ENCODE peak calls at places on chromosomes 5 and 9, in four cellular contexts. One of them, this sample, is unnamed.

GRCh38 chr5:9519537-9519936 is 26.3 kb downstream of the SEMA5A start:
- DNase-seq in HCT116: no peak
- DNase-seq in astrocyte: peak
- DNase-seq in neural progenitor cell: no peak
- DNase-seq in this sample: no peak

GRCh38 chr5:333945-334344 is 12.4 kb downstream of the AHRR start:
- DNase-seq in HCT116: no peak
- DNase-seq in astrocyte: no peak
- DNase-seq in neural progenitor cell: no peak
- DNase-seq in this sample: no peak

GRCh38 chr9:126704157-126704941 is 90.6 kb downstream of the LMX1B start:
- DNase-seq in HCT116: peak
- DNase-seq in astrocyte: peak
- DNase-seq in neural progenitor cell: peak
- DNase-seq in this sample: peak

GRCh38 chr5:82283893-82284292 is 5.7 kb upstream of the RPS23 start:
- DNase-seq in HCT116: no peak
- DNase-seq in astrocyte: no peak
- DNase-seq in neural progenitor cell: no peak
- DNase-seq in this sample: no peak

GRCh38 chr5:87746341-87746740 is 333.6 kb upstream of the CCNH start:
- DNase-seq in HCT116: peak
- DNase-seq in astrocyte: peak
- DNase-seq in neural progenitor cell: no peak
- DNase-seq in this sample: no peak

GRCh38 chr5:140075371-140075770 is 32.3 kb upstream of the NRG2 start:
- DNase-seq in HCT116: no peak
- DNase-seq in astrocyte: no peak
- DNase-seq in neural progenitor cell: no peak
- DNase-seq in this sample: peak

GRCh38 chr5:177071671-177072385 is 14.9 kb upstream of the FGFR4 start:
- DNase-seq in HCT116: peak
- DNase-seq in astrocyte: peak
- DNase-seq in neural progenitor cell: peak
- DNase-seq in this sample: peak

GRCh38 chr5:174876-175465 is 16.3 kb upstream of the LRRC14B start:
- DNase-seq in HCT116: no peak
- DNase-seq in astrocyte: no peak
- DNase-seq in neural progenitor cell: no peak
- DNase-seq in this sample: no peak

GRCh38 chr5:80093796-80094195 is 58.6 kb downstream of the THBS4 start:
- DNase-seq in HCT116: no peak
- DNase-seq in astrocyte: no peak
- DNase-seq in neural progenitor cell: peak
- DNase-seq in this sample: no peak

GRCh38 chr5:170861855-170862766 is at the start of gene RANBP17:
- DNase-seq in HCT116: peak
- DNase-seq in astrocyte: peak
- DNase-seq in neural progenitor cell: peak
- DNase-seq in this sample: peak
- H2AFZ ChIP-seq in HCT116: peak
- H2AFZ ChIP-seq in astrocyte: peak
- H2AFZ ChIP-seq in neural progenitor cell: peak
- H2AFZ ChIP-seq in this sample: peak

DNA sequence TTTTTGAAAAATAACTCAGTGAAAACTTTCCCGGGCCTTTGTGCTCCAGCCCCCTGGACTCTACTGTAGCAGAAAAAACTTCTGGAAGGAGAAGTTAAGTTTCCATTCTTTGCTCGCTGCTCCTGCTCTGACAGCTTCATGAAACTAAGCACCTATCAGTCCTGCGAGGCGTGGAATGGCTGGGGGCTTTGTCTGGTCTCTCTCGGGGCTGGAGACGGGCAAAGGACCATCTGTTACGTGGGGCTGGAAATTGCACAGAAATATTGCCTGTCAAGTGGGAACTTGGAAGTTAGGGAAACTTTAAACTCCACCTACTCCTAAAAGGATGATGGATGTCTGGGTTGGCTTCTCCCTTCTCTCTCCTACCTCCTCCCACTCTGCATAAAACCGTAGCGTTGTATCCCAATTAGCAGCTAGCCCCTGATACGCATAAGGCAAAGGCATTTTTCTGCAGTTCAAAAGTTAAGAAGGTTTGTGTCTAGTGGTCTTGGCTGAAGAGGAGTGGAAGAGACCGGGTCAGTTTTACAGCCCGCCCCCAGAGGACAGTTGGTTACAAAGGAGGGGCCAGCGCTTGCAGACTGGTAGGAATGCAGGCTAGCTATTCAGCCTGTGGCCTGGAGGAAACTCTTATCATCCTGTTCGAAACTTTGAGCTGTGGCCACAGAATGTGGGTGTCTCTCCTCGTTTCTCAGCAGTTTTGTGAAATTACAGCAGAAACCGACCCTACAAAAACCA is 1.2 kb downstream of the FBXL7 start:
- DNase-seq in HCT116: no peak
- DNase-seq in astrocyte: peak
- DNase-seq in neural progenitor cell: peak
- DNase-seq in this sample: no peak
- H3K9ac ChIP-seq in HCT116: no peak
- H3K9ac ChIP-seq in astrocyte: peak
- H3K9ac ChIP-seq in neural progenitor cell: peak
- H3K9ac ChIP-seq in this sample: no peak

GRCh38 chr9:15512889-15513288 is 2.1 kb upstream of the PSIP1 start:
- DNase-seq in HCT116: no peak
- DNase-seq in astrocyte: no peak
- DNase-seq in neural progenitor cell: peak
- DNase-seq in this sample: no peak

GRCh38 chr9:15512204-15512603 is 1.4 kb upstream of the PSIP1 start:
- DNase-seq in HCT116: no peak
- DNase-seq in astrocyte: no peak
- DNase-seq in neural progenitor cell: no peak
- DNase-seq in this sample: peak

GRCh38 chr9:15510789-15511575 is at the start of gene PSIP1:
- DNase-seq in HCT116: peak
- DNase-seq in astrocyte: peak
- DNase-seq in neural progenitor cell: peak
- DNase-seq in this sample: peak

GRCh38 chr9:15513335-15513734 is 2.6 kb upstream of the PSIP1 start:
- DNase-seq in HCT116: peak
- DNase-seq in astrocyte: no peak
- DNase-seq in neural progenitor cell: peak
- DNase-seq in this sample: peak

GRCh38 chr9:15509931-15510788 is 610 bp downstream of the PSIP1 start:
- DNase-seq in HCT116: no peak
- DNase-seq in astrocyte: no peak
- DNase-seq in neural progenitor cell: peak
- DNase-seq in this sample: no peak
- H2AFZ ChIP-seq in HCT116: no peak
- H2AFZ ChIP-seq in astrocyte: peak
- H2AFZ ChIP-seq in neural progenitor cell: peak
- H2AFZ ChIP-seq in this sample: peak

DNA sequence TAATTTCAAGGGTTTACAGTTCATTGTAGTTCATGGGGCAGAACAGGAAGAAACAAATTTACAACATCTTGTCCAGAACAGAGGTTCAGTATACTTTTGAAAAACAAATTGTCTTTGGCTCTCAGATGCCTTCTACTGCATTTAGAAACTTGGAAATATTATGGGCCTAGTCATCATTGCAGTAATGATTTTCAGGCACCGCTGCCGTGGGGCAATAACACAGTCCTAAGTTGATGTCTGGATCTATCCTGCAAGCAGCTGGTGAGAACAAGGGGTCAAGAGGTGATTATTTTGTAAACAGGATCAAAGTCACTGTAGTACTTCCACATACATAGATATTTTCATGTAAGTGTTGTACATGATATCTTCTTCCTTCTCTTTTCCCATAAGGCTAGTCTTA is 82.5 kb upstream of the CAST start:
- DNase-seq in HCT116: no peak
- DNase-seq in astrocyte: no peak
- DNase-seq in neural progenitor cell: no peak
- DNase-seq in this sample: no peak
- H3K9ac ChIP-seq in HCT116: no peak
- H3K9ac ChIP-seq in astrocyte: no peak
- H3K9ac ChIP-seq in neural progenitor cell: no peak
- H3K9ac ChIP-seq in this sample: no peak

DNA sequence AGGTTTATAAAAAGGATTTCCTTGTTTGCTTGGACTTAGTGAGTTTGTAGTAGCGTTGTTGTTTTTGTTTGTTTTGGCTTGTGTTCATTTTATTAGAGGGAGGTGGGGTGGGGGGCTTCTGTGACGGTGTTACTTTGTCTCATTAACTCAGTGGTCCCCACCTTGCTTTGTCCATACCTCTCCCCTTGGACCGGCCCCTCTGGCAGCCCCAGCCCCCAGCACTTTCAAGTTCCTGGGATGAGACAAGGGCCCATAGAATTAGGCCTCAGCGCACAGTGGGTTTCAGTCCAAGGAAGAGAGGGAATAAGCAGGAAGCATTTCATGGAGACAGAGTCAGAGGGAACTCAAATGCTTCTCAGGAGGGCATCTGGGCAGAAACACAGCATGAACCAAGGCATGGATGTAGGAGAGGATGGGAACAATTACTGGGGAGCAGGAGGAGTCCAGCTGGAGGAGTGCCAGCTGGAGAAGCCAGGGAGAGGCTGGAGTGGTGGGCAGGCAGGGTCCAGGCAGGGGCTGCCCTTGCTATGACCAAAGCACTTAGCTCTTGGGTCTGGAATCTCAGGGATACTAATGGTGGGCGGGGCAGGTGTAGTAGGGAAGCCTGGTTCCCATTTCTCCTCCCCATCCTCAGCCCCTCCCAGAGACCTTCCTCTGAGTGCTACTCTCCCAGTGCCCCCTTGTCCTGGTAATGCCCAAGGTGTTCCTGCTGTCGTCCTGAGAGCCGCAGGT is 23.5 kb upstream of the ENHO start:
- DNase-seq in HCT116: no peak
- DNase-seq in astrocyte: no peak
- DNase-seq in neural progenitor cell: no peak
- DNase-seq in this sample: no peak
- H2AFZ ChIP-seq in HCT116: no peak
- H2AFZ ChIP-seq in astrocyte: no peak
- H2AFZ ChIP-seq in neural progenitor cell: no peak
- H2AFZ ChIP-seq in this sample: no peak

DNA sequence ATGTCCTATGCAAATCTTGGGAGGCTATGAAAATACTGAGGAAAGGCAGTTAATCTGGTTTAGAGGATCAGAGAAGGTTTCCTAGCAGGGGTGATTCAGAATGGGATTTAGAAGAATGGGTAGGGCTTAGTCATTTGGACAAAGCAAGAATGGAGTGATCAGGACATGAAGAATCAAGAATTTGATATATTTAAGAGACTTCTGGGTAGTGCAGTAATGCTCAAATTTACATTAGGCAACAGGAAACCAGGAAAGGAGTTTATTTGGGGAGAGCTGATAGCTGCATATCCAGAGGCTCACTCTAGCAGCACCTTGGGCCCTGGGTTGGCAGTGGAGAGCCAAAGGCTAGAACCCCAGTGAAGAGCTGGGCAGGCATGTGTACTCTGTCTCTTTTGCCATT is 78.9 kb upstream of the PAPPA start:
- DNase-seq in HCT116: no peak
- DNase-seq in astrocyte: peak
- DNase-seq in neural progenitor cell: no peak
- DNase-seq in this sample: peak
- H3K9ac ChIP-seq in HCT116: no peak
- H3K9ac ChIP-seq in astrocyte: no peak
- H3K9ac ChIP-seq in neural progenitor cell: no peak
- H3K9ac ChIP-seq in this sample: no peak

GRCh38 chr5:38776494-38776893 is 69.3 kb upstream of the OSMR start:
- DNase-seq in HCT116: no peak
- DNase-seq in astrocyte: no peak
- DNase-seq in neural progenitor cell: no peak
- DNase-seq in this sample: no peak
- H2AFZ ChIP-seq in HCT116: no peak
- H2AFZ ChIP-seq in astrocyte: no peak
- H2AFZ ChIP-seq in neural progenitor cell: no peak
- H2AFZ ChIP-seq in this sample: no peak

GRCh38 chr5:93583799-93584530 is 943 bp downstream of the NR2F1 start:
- DNase-seq in HCT116: no peak
- DNase-seq in astrocyte: no peak
- DNase-seq in neural progenitor cell: peak
- DNase-seq in this sample: peak

GRCh38 chr5:93584531-93585053 is 1.6 kb downstream of the NR2F1 start:
- DNase-seq in HCT116: no peak
- DNase-seq in astrocyte: no peak
- DNase-seq in neural progenitor cell: peak
- DNase-seq in this sample: no peak

GRCh38 chr5:93582677-93583524 is at the start of gene NR2F1:
- DNase-seq in HCT116: peak
- DNase-seq in astrocyte: peak
- DNase-seq in neural progenitor cell: peak
- DNase-seq in this sample: peak

GRCh38 chr5:93581738-93582414 is 857 bp upstream of the NR2F1-AS1 start:
- DNase-seq in HCT116: peak
- DNase-seq in astrocyte: peak
- DNase-seq in neural progenitor cell: peak
- DNase-seq in this sample: peak

GRCh38 chr5:93583525-93583798 is 440 bp downstream of the NR2F1 start:
- DNase-seq in HCT116: no peak
- DNase-seq in astrocyte: no peak
- DNase-seq in neural progenitor cell: no peak
- DNase-seq in this sample: peak
- H3K9ac ChIP-seq in HCT116: peak
- H3K9ac ChIP-seq in astrocyte: peak
- H3K9ac ChIP-seq in neural progenitor cell: no peak
- H3K9ac ChIP-seq in this sample: peak

GRCh38 chr9:137227057-137227852 is at the start of gene RNF224:
- DNase-seq in HCT116: peak
- DNase-seq in astrocyte: peak
- DNase-seq in neural progenitor cell: peak
- DNase-seq in this sample: peak
- H2AFZ ChIP-seq in HCT116: no peak
- H2AFZ ChIP-seq in astrocyte: peak
- H2AFZ ChIP-seq in neural progenitor cell: no peak
- H2AFZ ChIP-seq in this sample: peak

This sample was measured in PC-3.